ENCODE peak calls at places on chromosomes 7 and 10, in seven cellular contexts. K is activated CD8-positive, alpha-beta memory T cell treated with anti-CD3 and anti-CD28 coated beads, Interleukin-2, amount 50 U/mL, for 4 hours; Y is H7; J is kidney; W is activated T-cell treated with anti-CD3 and anti-CD28 coated beads for 1 hour; H is naive thymus-derived CD8-positive, alpha-beta T cell; F is GDM1. L is an unnamed sample.
A peak's percentile ranks its signal among the peaks of the same experiment; 100 is the strongest.

GRCh38 chr7:74029094-74029785 is 1.3 kb downstream of the ELN start:
- DNase-seq in K (no peak), Y (no peak), J (peak; percentile 66), W (no peak), H (no peak), F (peak; percentile 13), L (no peak)

GRCh38 chr7:65983965-65984654 is 2.1 kb upstream of the GUSB start:
- DNase-seq in K (no peak), Y (no peak), J (peak; percentile 13), W (no peak), H (no peak), F (no peak), L (peak; percentile 53)

GRCh38 chr10:60413306-60414012 is 23.8 kb upstream of the ANK3 start:
- DNase-seq in K (no peak), Y (no peak), J (no peak), W (no peak), H (no peak), F (no peak), L (no peak)

GRCh38 chr7:44313016-44313415 is 12.4 kb downstream of the CAMK2B start:
- DNase-seq in K (no peak), Y (no peak), J (no peak), W (no peak), H (no peak), F (no peak), L (no peak)

GRCh38 chr10:49610015-49610734 is at the start of gene SLC18A3:
- DNase-seq in K (no peak), Y (peak; percentile 88), J (no peak), W (no peak), H (no peak), F (no peak), L (peak; percentile 47)

GRCh38 chr10:69479241-69479730 is 28.0 kb downstream of the TSPAN15 start:
- DNase-seq in K (no peak), Y (no peak), J (peak; percentile 66), W (no peak), H (no peak), F (peak; percentile 48), L (no peak)

GRCh38 chr7:28062197-28062988 is 118.2 kb downstream of the JAZF1 start:
- DNase-seq in K (peak; percentile 24), Y (peak; percentile 32), J (no peak), W (peak; percentile 20), H (peak; percentile 19), F (peak; percentile 72), L (peak; percentile 82)

GRCh38 chr10:2543142-2543886 is 524.0 kb upstream of the PFKP start:
- DNase-seq in K (no peak), Y (no peak), J (no peak), W (no peak), H (no peak), F (peak; percentile 7), L (no peak)

GRCh38 chr7:116575853-116576252 is 51.0 kb downstream of the CAV1 start:
- DNase-seq in K (no peak), Y (no peak), J (no peak), W (no peak), H (no peak), F (no peak), L (no peak)

GRCh38 chr10:621500-621899 is 68.0 kb downstream of the DIP2C start:
- DNase-seq in K (no peak), Y (no peak), J (peak; percentile 39), W (no peak), H (no peak), F (no peak), L (no peak)

GRCh38 chr7:14604606-14605005 is 297.9 kb downstream of the DGKB start:
- DNase-seq in K (no peak), Y (no peak), J (no peak), W (no peak), H (no peak), F (no peak), L (no peak)

GRCh38 chr10:29607576-29607975 is 27.2 kb downstream of the SVIL start:
- DNase-seq in K (no peak), Y (no peak), J (no peak), W (no peak), H (no peak), F (no peak), L (no peak)

GRCh38 chr10:64733980-64734379 is 1212.8 kb downstream of the REEP3 start:
- DNase-seq in K (no peak), Y (peak; percentile 19), J (no peak), W (no peak), H (no peak), F (no peak), L (no peak)

GRCh38 chr7:134770676-134771075 is 8.8 kb upstream of the CALD1 start:
- DNase-seq in K (no peak), Y (no peak), J (no peak), W (no peak), H (no peak), F (no peak), L (no peak)

GRCh38 chr10:75645704-75646103 is 214.3 kb downstream of the LRMDA start:
- DNase-seq in K (no peak), Y (no peak), J (no peak), W (no peak), H (no peak), F (no peak), L (no peak)

GRCh38 chr10:122375761-122376160 is 1.3 kb downstream of the PLEKHA1 start:
- DNase-seq in K (no peak), Y (no peak), J (no peak), W (no peak), H (no peak), F (no peak), L (no peak)

GRCh38 chr7:130144632-130145171 is 60.5 kb downstream of the TMEM209 start:
- DNase-seq in K (no peak), Y (no peak), J (peak; percentile 87), W (no peak), H (no peak), F (no peak), L (peak; percentile 68)

GRCh38 chr7:91066627-91067026 is 197.6 kb upstream of the FZD1 start:
- DNase-seq in K (no peak), Y (peak; percentile 57), J (no peak), W (no peak), H (no peak), F (no peak), L (no peak)

GRCh38 chr10:93991596-93992284 is 2.0 kb upstream of the PLCE1 start:
- DNase-seq in K (no peak), Y (peak; percentile 40), J (peak; percentile 81), W (no peak), H (no peak), F (no peak), L (no peak)

GRCh38 chr10:35371731-35372130 is 35.4 kb downstream of the CCNY start:
- DNase-seq in K (no peak), Y (no peak), J (no peak), W (no peak), H (no peak), F (no peak), L (no peak)

GRCh38 chr7:151081170-151082101 is 827 bp upstream of the FASTK start:
- DNase-seq in K (no peak), Y (peak; percentile 86), J (peak; percentile 83), W (no peak), H (no peak), F (no peak), L (peak; percentile 69)

GRCh38 chr7:103988468-103989199 is 824 bp downstream of the RELN start:
- DNase-seq in K (no peak), Y (peak; percentile 50), J (peak; percentile 56), W (no peak), H (no peak), F (no peak), L (no peak)

GRCh38 chr7:133602291-133602690 is 349.4 kb downstream of the EXOC4 start:
- DNase-seq in K (no peak), Y (no peak), J (no peak), W (no peak), H (no peak), F (no peak), L (no peak)

GRCh38 chr10:52212062-52212461 is 102.0 kb upstream of the DKK1 start:
- DNase-seq in K (no peak), Y (no peak), J (no peak), W (no peak), H (no peak), F (no peak), L (no peak)

GRCh38 chr10:13485623-13486022 is 43.2 kb downstream of the BEND7 start:
- DNase-seq in K (no peak), Y (no peak), J (no peak), W (no peak), H (no peak), F (no peak), L (no peak)

GRCh38 chr7:133442818-133443217 is 189.9 kb downstream of the EXOC4 start:
- DNase-seq in K (no peak), Y (no peak), J (no peak), W (no peak), H (no peak), F (no peak), L (no peak)

GRCh38 chr10:46543379-46544014 is 13.0 kb downstream of the GPRIN2 start:
- DNase-seq in K (peak; percentile 8), Y (no peak), J (peak; percentile 72), W (no peak), H (no peak), F (no peak), L (peak; percentile 64)

GRCh38 chr7:35699906-35700305 is 5.0 kb upstream of the HERPUD2 start:
- DNase-seq in K (no peak), Y (no peak), J (no peak), W (no peak), H (no peak), F (no peak), L (no peak)

GRCh38 chr10:117360994-117361667 is 14.1 kb downstream of the PDZD8 start:
- DNase-seq in K (no peak), Y (no peak), J (no peak), W (no peak), H (no peak), F (no peak), L (no peak)

GRCh38 chr10:114665406-114665805 is 7.3 kb upstream of the ABLIM1 start:
- DNase-seq in K (no peak), Y (no peak), J (no peak), W (no peak), H (no peak), F (no peak), L (no peak)

GRCh38 chr10:96646251-96646740 is 59.5 kb upstream of the TM9SF3 start:
- DNase-seq in K (no peak), Y (no peak), J (no peak), W (no peak), H (no peak), F (no peak), L (no peak)